ENCODE peak calls at places on chromosomes 5 and 9, in four cellular contexts. One of them, this sample, is unnamed.

GRCh38 chr9:70044450-70045307 is 1.0 kb downstream of the MAMDC2 start:
- DNase-seq in posterior cingulate gyrus: no peak
- DNase-seq in H9: peak; percentile 72
- DNase-seq in pons: no peak
- DNase-seq in this sample: no peak

GRCh38 chr5:73897886-73898285 is 271.9 kb downstream of the ARHGEF28 start:
- DNase-seq in posterior cingulate gyrus: no peak
- DNase-seq in H9: no peak
- DNase-seq in pons: no peak
- DNase-seq in this sample: no peak

GRCh38 chr9:3794005-3794404 is 268.2 kb upstream of the RFX3 start:
- DNase-seq in posterior cingulate gyrus: no peak
- DNase-seq in H9: no peak
- DNase-seq in pons: no peak
- DNase-seq in this sample: no peak

GRCh38 chr9:131475111-131475955 is 27.4 kb upstream of the POMT1 start:
- DNase-seq in posterior cingulate gyrus: no peak
- DNase-seq in H9: no peak
- DNase-seq in pons: peak; percentile 40
- DNase-seq in this sample: no peak

GRCh38 chr9:22257026-22257425 is 189.6 kb upstream of the DMRTA1 start:
- DNase-seq in posterior cingulate gyrus: no peak
- DNase-seq in H9: no peak
- DNase-seq in pons: no peak
- DNase-seq in this sample: no peak

GRCh38 chr9:134598884-134599245 is 42.7 kb upstream of the COL5A1 start:
- DNase-seq in posterior cingulate gyrus: no peak
- DNase-seq in H9: no peak
- DNase-seq in pons: no peak
- DNase-seq in this sample: no peak

GRCh38 chr9:114224247-114224610 is 68.9 kb downstream of the COL27A1 start:
- DNase-seq in posterior cingulate gyrus: no peak
- DNase-seq in H9: no peak
- DNase-seq in pons: peak; percentile 1
- DNase-seq in this sample: no peak

GRCh38 chr5:18397393-18397792 is 763.1 kb downstream of the TAF11L14 start:
- DNase-seq in posterior cingulate gyrus: no peak
- DNase-seq in H9: no peak
- DNase-seq in pons: no peak
- DNase-seq in this sample: no peak

GRCh38 chr9:130445268-130445983 is 665 bp downstream of the ASS1 start:
- DNase-seq in posterior cingulate gyrus: no peak
- DNase-seq in H9: no peak
- DNase-seq in pons: no peak
- DNase-seq in this sample: no peak

GRCh38 chr5:83877911-83878706 is 157.5 kb upstream of the HAPLN1 start:
- DNase-seq in posterior cingulate gyrus: no peak
- DNase-seq in H9: no peak
- DNase-seq in pons: no peak
- DNase-seq in this sample: no peak

GRCh38 chr9:83449166-83449565 is 89.0 kb downstream of the FRMD3 start:
- DNase-seq in posterior cingulate gyrus: no peak
- DNase-seq in H9: no peak
- DNase-seq in pons: no peak
- DNase-seq in this sample: no peak

GRCh38 chr5:109706065-109706464 is 16.3 kb downstream of the MAN2A1 start:
- DNase-seq in posterior cingulate gyrus: no peak
- DNase-seq in H9: no peak
- DNase-seq in pons: no peak
- DNase-seq in this sample: no peak

GRCh38 chr5:103894882-103895281 is 332.3 kb upstream of the NUDT12 start:
- DNase-seq in posterior cingulate gyrus: peak; percentile 30
- DNase-seq in H9: no peak
- DNase-seq in pons: peak; percentile 91
- DNase-seq in this sample: peak; percentile 23

GRCh38 chr5:157484768-157485167 is 24.8 kb downstream of the NIPAL4 start:
- DNase-seq in posterior cingulate gyrus: no peak
- DNase-seq in H9: no peak
- DNase-seq in pons: no peak
- DNase-seq in this sample: no peak

GRCh38 chr5:139985290-139985689 is 57.8 kb downstream of the NRG2 start:
- DNase-seq in posterior cingulate gyrus: no peak
- DNase-seq in H9: no peak
- DNase-seq in pons: no peak
- DNase-seq in this sample: no peak

GRCh38 chr5:43033845-43034590 is 6.1 kb downstream of the ANXA2R start:
- DNase-seq in posterior cingulate gyrus: no peak
- DNase-seq in H9: peak; percentile 54
- DNase-seq in pons: no peak
- DNase-seq in this sample: no peak

GRCh38 chr9:120104771-120105170 is 475.2 kb downstream of the CDK5RAP2 start:
- DNase-seq in posterior cingulate gyrus: no peak
- DNase-seq in H9: no peak
- DNase-seq in pons: no peak
- DNase-seq in this sample: no peak

GRCh38 chr5:7043797-7044196 is 330.6 kb downstream of the TENT4A start:
- DNase-seq in posterior cingulate gyrus: no peak
- DNase-seq in H9: no peak
- DNase-seq in pons: no peak
- DNase-seq in this sample: no peak

GRCh38 chr9:134525070-134525815 is 116.4 kb upstream of the COL5A1 start:
- DNase-seq in posterior cingulate gyrus: no peak
- DNase-seq in H9: no peak
- DNase-seq in pons: no peak
- DNase-seq in this sample: no peak

GRCh38 chr5:31378838-31379237 is 153.1 kb downstream of the DROSHA start:
- DNase-seq in posterior cingulate gyrus: no peak
- DNase-seq in H9: no peak
- DNase-seq in pons: no peak
- DNase-seq in this sample: no peak

GRCh38 chr9:4994166-4994890 is 9.3 kb downstream of the JAK2 start:
- DNase-seq in posterior cingulate gyrus: no peak
- DNase-seq in H9: no peak
- DNase-seq in pons: no peak
- DNase-seq in this sample: no peak

GRCh38 chr5:122751293-122751753 is 23.6 kb upstream of the SNX2 start:
- DNase-seq in posterior cingulate gyrus: no peak
- DNase-seq in H9: peak; percentile 81
- DNase-seq in pons: no peak
- DNase-seq in this sample: no peak

GRCh38 chr5:134581241-134581981 is 51.2 kb downstream of the SAR1B start:
- DNase-seq in posterior cingulate gyrus: no peak
- DNase-seq in H9: no peak
- DNase-seq in pons: no peak
- DNase-seq in this sample: no peak

GRCh38 chr5:108255468-108255867 is 126.4 kb downstream of the FBXL17 start:
- DNase-seq in posterior cingulate gyrus: no peak
- DNase-seq in H9: no peak
- DNase-seq in pons: no peak
- DNase-seq in this sample: no peak

GRCh38 chr5:150009671-150010387 is 9.3 kb downstream of the HMGXB3 start:
- DNase-seq in posterior cingulate gyrus: no peak
- DNase-seq in H9: no peak
- DNase-seq in pons: no peak
- DNase-seq in this sample: no peak

GRCh38 chr5:73186976-73187375 is 14.0 kb downstream of the TMEM174 start:
- DNase-seq in posterior cingulate gyrus: no peak
- DNase-seq in H9: no peak
- DNase-seq in pons: no peak
- DNase-seq in this sample: no peak

GRCh38 chr9:129889936-129890717 is 54.9 kb downstream of the USP20 start:
- DNase-seq in posterior cingulate gyrus: no peak
- DNase-seq in H9: peak; percentile 87
- DNase-seq in pons: no peak
- DNase-seq in this sample: no peak

GRCh38 chr9:118183571-118183970 is 479.4 kb downstream of the TLR4 start:
- DNase-seq in posterior cingulate gyrus: no peak
- DNase-seq in H9: no peak
- DNase-seq in pons: no peak
- DNase-seq in this sample: no peak

GRCh38 chr5:173802670-173803165 is 85.4 kb upstream of the CPEB4 start:
- DNase-seq in posterior cingulate gyrus: no peak
- DNase-seq in H9: no peak
- DNase-seq in pons: no peak
- DNase-seq in this sample: no peak

GRCh38 chr5:38913714-38914113 is 67.9 kb downstream of the OSMR start:
- DNase-seq in posterior cingulate gyrus: no peak
- DNase-seq in H9: no peak
- DNase-seq in pons: no peak
- DNase-seq in this sample: no peak

GRCh38 chr9:70315389-70315788 is 56.6 kb downstream of the SMC5 start:
- DNase-seq in posterior cingulate gyrus: no peak
- DNase-seq in H9: no peak
- DNase-seq in pons: no peak
- DNase-seq in this sample: no peak

GRCh38 chr5:92687793-92688467 is 893.1 kb downstream of the NR2F1-AS1 start:
- DNase-seq in posterior cingulate gyrus: no peak
- DNase-seq in H9: peak; percentile 24
- DNase-seq in pons: peak; percentile 60
- DNase-seq in this sample: no peak

GRCh38 chr5:122774861-122775712 is at the start of gene SNX2:
- DNase-seq in posterior cingulate gyrus: peak; percentile 88
- DNase-seq in H9: peak; percentile 93
- DNase-seq in pons: peak; percentile 86
- DNase-seq in this sample: peak; percentile 83

GRCh38 chr5:6452622-6453504 is 4.2 kb downstream of the UBE2QL1 start:
- DNase-seq in posterior cingulate gyrus: no peak
- DNase-seq in H9: no peak
- DNase-seq in pons: no peak
- DNase-seq in this sample: no peak

GRCh38 chr5:88792144-88792840 is 90.7 kb downstream of the MEF2C start:
- DNase-seq in posterior cingulate gyrus: no peak
- DNase-seq in H9: no peak
- DNase-seq in pons: no peak
- DNase-seq in this sample: no peak

GRCh38 chr9:2824564-2824963 is 19.3 kb downstream of the PUM3 start:
- DNase-seq in posterior cingulate gyrus: no peak
- DNase-seq in H9: peak; percentile 73
- DNase-seq in pons: no peak
- DNase-seq in this sample: no peak

GRCh38 chr5:143226361-143226760 is 177.1 kb downstream of the NR3C1 start:
- DNase-seq in posterior cingulate gyrus: no peak
- DNase-seq in H9: no peak
- DNase-seq in pons: no peak
- DNase-seq in this sample: no peak